ENCODE peak calls at places on chromosomes 16 and 17, in seven cellular contexts. One of them, this sample, is unnamed. For H3K4me1, the result is how much of the 10 kb centered on the place peaks cover.

GRCh38 chr16:69581297-69581696 is 15.5 kb downstream of the NFAT5 start:
- DNase-seq in left ventricle myocardium inferior: no peak
- DNase-seq in HCT116: no peak
- DNase-seq in Karpas-422: no peak
- DNase-seq in psoas muscle: no peak
- DNase-seq in neural progenitor cell: no peak
- DNase-seq in tibial nerve: no peak
- DNase-seq in this sample: no peak

GRCh38 chr16:87457724-87458423 is 35.0 kb downstream of the ZCCHC14 start:
- DNase-seq in psoas muscle: no peak
- DNase-seq in neural progenitor cell: no peak
- DNase-seq in Karpas-422: no peak
- DNase-seq in HCT116: peak
- DNase-seq in tibial nerve: no peak
- DNase-seq in left ventricle myocardium inferior: no peak
- DNase-seq in this sample: no peak

GRCh38 chr17:65143899-65144590 is 6.9 kb downstream of the RGS9 start:
- DNase-seq in left ventricle myocardium inferior: no peak
- DNase-seq in psoas muscle: no peak
- DNase-seq in Karpas-422: no peak
- DNase-seq in neural progenitor cell: no peak
- DNase-seq in HCT116: no peak
- DNase-seq in tibial nerve: no peak
- DNase-seq in this sample: no peak

GRCh38 chr17:75231741-75232464 is 26.4 kb downstream of the NUP85 start:
- DNase-seq in HCT116: no peak
- DNase-seq in left ventricle myocardium inferior: no peak
- DNase-seq in Karpas-422: no peak
- DNase-seq in neural progenitor cell: no peak
- DNase-seq in psoas muscle: no peak
- DNase-seq in tibial nerve: no peak
- DNase-seq in this sample: no peak

GRCh38 chr17:33639103-33639991 is 346.3 kb upstream of the ASIC2 start:
- DNase-seq in HCT116: no peak
- DNase-seq in Karpas-422: no peak
- DNase-seq in left ventricle myocardium inferior: no peak
- DNase-seq in tibial nerve: no peak
- DNase-seq in neural progenitor cell: no peak
- DNase-seq in psoas muscle: no peak
- DNase-seq in this sample: no peak

GRCh38 chr17:39174907-39175694 is 9.1 kb upstream of the ARL5C start:
- DNase-seq in Karpas-422: peak
- DNase-seq in psoas muscle: peak
- DNase-seq in tibial nerve: peak
- DNase-seq in neural progenitor cell: peak
- DNase-seq in left ventricle myocardium inferior: peak
- DNase-seq in HCT116: peak
- DNase-seq in this sample: peak

GRCh38 chr17:65750678-65751077 is 189.2 kb upstream of the AXIN2 start:
- DNase-seq in left ventricle myocardium inferior: peak
- DNase-seq in psoas muscle: peak
- DNase-seq in tibial nerve: peak
- DNase-seq in neural progenitor cell: no peak
- DNase-seq in Karpas-422: no peak
- DNase-seq in HCT116: peak
- DNase-seq in this sample: no peak

GRCh38 chr17:58630883-58631522 is 60.8 kb downstream of the TEX14 start:
- DNase-seq in tibial nerve: no peak
- DNase-seq in Karpas-422: no peak
- DNase-seq in left ventricle myocardium inferior: no peak
- DNase-seq in HCT116: peak
- DNase-seq in neural progenitor cell: peak
- DNase-seq in psoas muscle: no peak
- DNase-seq in this sample: no peak

GRCh38 chr16:22098538-22099255 is 6.4 kb downstream of the VWA3A start:
- DNase-seq in psoas muscle: no peak
- DNase-seq in HCT116: peak
- DNase-seq in neural progenitor cell: peak
- DNase-seq in tibial nerve: no peak
- DNase-seq in left ventricle myocardium inferior: no peak
- DNase-seq in Karpas-422: peak
- DNase-seq in this sample: no peak

GRCh38 chr16:24701521-24701951 is 27.9 kb upstream of the TNRC6A start:
- DNase-seq in HCT116: no peak
- DNase-seq in neural progenitor cell: no peak
- DNase-seq in tibial nerve: no peak
- DNase-seq in Karpas-422: no peak
- DNase-seq in left ventricle myocardium inferior: no peak
- DNase-seq in psoas muscle: no peak
- DNase-seq in this sample: no peak
- H3K4me3 ChIP-seq in HCT116: peak
- H3K4me3 ChIP-seq in neural progenitor cell: no peak
- H3K4me3 ChIP-seq in tibial nerve: no peak
- H3K4me3 ChIP-seq in Karpas-422: no peak
- H3K4me3 ChIP-seq in left ventricle myocardium inferior: no peak
- H3K4me3 ChIP-seq in psoas muscle: no peak
- H3K4me3 ChIP-seq in this sample: no peak

DNA sequence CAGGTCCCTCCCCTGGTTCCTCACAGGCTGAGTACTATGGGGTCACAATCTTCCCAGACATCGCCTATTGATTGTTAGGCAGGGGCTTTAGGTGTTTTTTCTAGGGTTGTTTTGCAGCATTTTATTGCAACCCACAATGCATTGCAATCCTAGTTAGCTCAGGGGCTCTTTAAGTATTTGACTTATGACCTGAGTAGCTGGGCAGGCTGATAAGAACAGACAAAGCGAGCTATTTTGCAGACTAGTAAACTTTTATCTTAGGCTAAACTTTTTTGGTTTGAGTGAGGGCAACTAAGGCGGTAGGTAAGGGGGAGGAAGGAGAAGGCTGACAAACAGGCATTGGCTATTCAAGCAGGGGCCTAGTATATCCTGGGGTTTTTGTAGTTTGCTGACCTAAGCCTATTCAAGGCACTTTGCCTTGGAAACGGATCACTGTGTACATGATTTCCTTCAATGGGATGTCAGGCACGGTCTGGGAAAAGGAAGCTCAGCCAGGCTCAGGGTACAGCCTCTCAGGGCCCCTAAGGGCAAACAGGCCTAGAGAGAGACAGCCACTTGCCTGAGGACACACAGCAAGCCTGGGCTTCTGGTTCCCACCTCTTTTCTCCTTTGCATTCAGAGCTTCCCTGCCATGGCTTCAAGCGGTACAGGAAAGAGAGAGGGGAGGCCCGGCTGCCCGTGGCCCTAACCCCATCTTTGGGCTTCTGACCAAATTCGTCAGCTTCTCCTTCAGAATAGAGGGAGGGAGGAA is 6.4 kb downstream of the DRC7 start:
- DNase-seq in Karpas-422: no peak
- DNase-seq in psoas muscle: no peak
- DNase-seq in tibial nerve: no peak
- DNase-seq in neural progenitor cell: peak
- DNase-seq in HCT116: no peak
- DNase-seq in left ventricle myocardium inferior: no peak
- DNase-seq in this sample: peak
- H3K4me1 ChIP-seq in Karpas-422: under half
- H3K4me1 ChIP-seq in psoas muscle: under half
- H3K4me1 ChIP-seq in tibial nerve: under half
- H3K4me1 ChIP-seq in neural progenitor cell: under half
- H3K4me1 ChIP-seq in HCT116: under half
- H3K4me1 ChIP-seq in left ventricle myocardium inferior: under half
- H3K4me1 ChIP-seq in this sample: under half

GRCh38 chr17:34980681-34981537 is 597 bp downstream of the LIG3 start:
- DNase-seq in HCT116: peak
- DNase-seq in psoas muscle: peak
- DNase-seq in neural progenitor cell: peak
- DNase-seq in Karpas-422: peak
- DNase-seq in left ventricle myocardium inferior: peak
- DNase-seq in tibial nerve: peak
- DNase-seq in this sample: peak

GRCh38 chr17:34979153-34979552 is 1.2 kb upstream of the LIG3 start:
- DNase-seq in left ventricle myocardium inferior: no peak
- DNase-seq in HCT116: no peak
- DNase-seq in psoas muscle: no peak
- DNase-seq in tibial nerve: no peak
- DNase-seq in Karpas-422: no peak
- DNase-seq in neural progenitor cell: no peak
- DNase-seq in this sample: no peak

GRCh38 chr17:34979650-34980352 is 511 bp upstream of the LIG3 start:
- DNase-seq in neural progenitor cell: peak
- DNase-seq in Karpas-422: peak
- DNase-seq in left ventricle myocardium inferior: no peak
- DNase-seq in psoas muscle: no peak
- DNase-seq in tibial nerve: no peak
- DNase-seq in HCT116: no peak
- DNase-seq in this sample: no peak

GRCh38 chr17:34981538-34982241 is 1.4 kb downstream of the LIG3 start:
- DNase-seq in tibial nerve: no peak
- DNase-seq in neural progenitor cell: peak
- DNase-seq in HCT116: no peak
- DNase-seq in psoas muscle: no peak
- DNase-seq in left ventricle myocardium inferior: no peak
- DNase-seq in Karpas-422: no peak
- DNase-seq in this sample: no peak

GRCh38 chr17:34980353-34980680 is at the start of gene LIG3:
- DNase-seq in left ventricle myocardium inferior: peak
- DNase-seq in HCT116: peak
- DNase-seq in tibial nerve: peak
- DNase-seq in neural progenitor cell: peak
- DNase-seq in Karpas-422: peak
- DNase-seq in psoas muscle: peak
- DNase-seq in this sample: peak
- H3K4me3 ChIP-seq in left ventricle myocardium inferior: peak
- H3K4me3 ChIP-seq in HCT116: peak
- H3K4me3 ChIP-seq in tibial nerve: peak
- H3K4me3 ChIP-seq in neural progenitor cell: peak
- H3K4me3 ChIP-seq in Karpas-422: peak
- H3K4me3 ChIP-seq in psoas muscle: peak
- H3K4me3 ChIP-seq in this sample: peak

DNA sequence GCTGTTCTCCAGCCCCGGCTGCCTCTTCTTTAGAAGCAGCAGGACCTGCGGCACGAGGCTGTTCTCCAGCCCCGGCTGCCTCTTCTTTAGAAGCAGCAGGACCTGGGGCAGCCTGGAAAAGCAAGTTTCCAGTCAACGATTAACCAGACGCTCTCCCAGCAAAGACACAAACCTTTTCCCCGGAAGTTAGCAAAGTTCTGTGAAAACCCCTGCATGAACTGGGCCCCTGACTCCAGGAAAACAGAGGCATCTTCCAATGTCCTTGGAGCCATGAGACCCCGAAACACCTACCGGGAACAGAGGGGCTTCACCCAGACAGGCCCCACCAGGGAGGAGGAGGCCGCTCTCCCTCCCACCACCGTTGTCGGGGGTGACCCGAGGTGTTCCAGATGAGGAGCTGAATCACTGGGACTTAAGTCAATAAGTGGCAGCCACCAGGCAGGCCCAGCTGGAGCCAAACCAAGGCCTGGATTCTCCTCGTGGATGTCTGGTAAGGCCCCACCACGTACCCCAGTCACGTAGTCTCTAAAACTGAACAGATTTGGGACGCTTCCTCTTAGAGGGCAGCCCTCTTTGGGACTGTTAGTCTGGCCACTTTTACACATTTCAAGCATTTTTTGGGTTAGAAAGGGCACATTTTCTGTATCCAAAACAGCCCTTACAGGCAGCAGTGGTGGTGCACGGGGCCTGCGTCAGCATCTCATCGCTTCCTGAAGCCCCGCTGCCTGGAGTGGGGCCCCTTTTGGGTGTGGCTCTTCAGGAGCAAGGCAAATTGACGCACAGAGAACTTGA is at the start of gene RPH3AL:
- DNase-seq in tibial nerve: no peak
- DNase-seq in neural progenitor cell: peak
- DNase-seq in HCT116: peak
- DNase-seq in psoas muscle: peak
- DNase-seq in left ventricle myocardium inferior: no peak
- DNase-seq in Karpas-422: no peak
- DNase-seq in this sample: no peak
- H3K4me1 ChIP-seq in tibial nerve: half or more
- H3K4me1 ChIP-seq in neural progenitor cell: under half
- H3K4me1 ChIP-seq in HCT116: under half
- H3K4me1 ChIP-seq in psoas muscle: under half
- H3K4me1 ChIP-seq in left ventricle myocardium inferior: half or more
- H3K4me1 ChIP-seq in Karpas-422: under half
- H3K4me1 ChIP-seq in this sample: under half

DNA sequence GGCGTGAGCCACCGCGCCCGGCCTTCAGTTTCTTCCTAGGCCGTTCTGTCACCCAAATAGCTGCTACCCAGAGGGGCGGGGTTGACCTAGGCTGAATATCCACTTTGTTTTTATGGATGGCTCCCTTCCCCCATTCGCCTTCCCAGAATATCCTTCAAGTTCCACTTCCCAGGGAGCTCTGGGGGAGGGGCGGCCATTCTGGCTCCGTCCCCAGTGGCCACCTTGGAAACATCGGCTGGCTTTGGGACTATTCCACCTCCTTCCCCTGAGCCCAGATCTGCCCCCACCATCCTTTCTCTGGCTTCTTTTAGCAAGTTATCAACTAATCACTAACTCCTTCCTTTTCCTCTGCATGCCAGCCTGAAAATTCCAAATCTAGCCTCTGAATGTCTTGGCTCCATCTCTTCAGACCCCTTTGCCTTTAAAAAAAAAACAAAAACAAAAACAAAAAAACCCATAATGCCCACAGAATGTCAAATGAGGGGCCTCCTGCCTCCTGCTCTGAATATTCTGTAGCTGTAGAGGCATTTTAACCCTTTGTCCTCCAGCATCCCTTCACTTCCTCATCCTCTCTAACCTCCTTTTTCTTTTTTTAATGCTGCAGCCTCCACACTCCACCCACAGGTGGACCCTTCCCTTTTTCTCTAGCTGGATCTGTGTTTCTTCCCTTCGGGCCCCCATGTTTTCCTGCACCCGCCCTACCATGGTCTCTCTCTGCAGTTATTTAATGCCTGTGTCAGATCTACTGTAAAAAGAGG is 6.4 kb downstream of the ATP1B2 start:
- DNase-seq in HCT116: no peak
- DNase-seq in neural progenitor cell: peak
- DNase-seq in tibial nerve: no peak
- DNase-seq in Karpas-422: no peak
- DNase-seq in psoas muscle: peak
- DNase-seq in left ventricle myocardium inferior: peak
- DNase-seq in this sample: peak
- H3K4me3 ChIP-seq in HCT116: no peak
- H3K4me3 ChIP-seq in neural progenitor cell: no peak
- H3K4me3 ChIP-seq in tibial nerve: no peak
- H3K4me3 ChIP-seq in Karpas-422: no peak
- H3K4me3 ChIP-seq in psoas muscle: no peak
- H3K4me3 ChIP-seq in left ventricle myocardium inferior: no peak
- H3K4me3 ChIP-seq in this sample: no peak

DNA sequence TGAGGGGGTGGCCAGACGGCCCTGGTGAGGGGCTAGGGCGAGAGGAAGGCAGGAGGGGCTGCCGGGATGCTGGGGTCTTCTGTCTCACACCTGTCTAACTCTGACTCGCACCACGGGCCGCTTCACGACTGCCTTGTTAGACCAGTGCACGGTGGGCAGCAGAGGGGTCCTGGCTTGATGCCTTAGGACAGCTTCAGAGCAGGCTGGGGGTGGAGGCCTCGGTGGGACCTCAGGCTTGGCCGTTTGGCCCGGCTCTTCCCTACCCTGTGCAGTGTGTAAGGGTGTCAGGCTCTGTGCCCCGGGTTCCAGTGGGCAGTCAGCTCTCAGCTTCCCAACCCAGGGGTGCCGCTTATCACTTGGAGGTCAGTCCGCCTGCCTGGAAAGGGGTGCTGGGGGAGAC is 100.7 kb downstream of the OR1D5 start:
- DNase-seq in psoas muscle: no peak
- DNase-seq in tibial nerve: no peak
- DNase-seq in left ventricle myocardium inferior: no peak
- DNase-seq in HCT116: no peak
- DNase-seq in Karpas-422: no peak
- DNase-seq in neural progenitor cell: no peak
- DNase-seq in this sample: no peak
- H3K4me1 ChIP-seq in psoas muscle: under half
- H3K4me1 ChIP-seq in tibial nerve: under half
- H3K4me1 ChIP-seq in left ventricle myocardium inferior: under half
- H3K4me1 ChIP-seq in HCT116: half or more
- H3K4me1 ChIP-seq in Karpas-422: under half
- H3K4me1 ChIP-seq in neural progenitor cell: under half
- H3K4me1 ChIP-seq in this sample: under half